ENCODE peak calls at places on chromosome 12, in ten cellular contexts. One of them, this sample, is unnamed.

GRCh38 chr12:96882862-96883261 is 24.2 kb upstream of the NEDD1 start:
- DNase-seq in testis: no peak
- DNase-seq in adrenal gland: no peak
- DNase-seq in vagina: no peak
- DNase-seq in breast epithelium: no peak
- DNase-seq in suprapubic skin: no peak
- DNase-seq in heart left ventricle: no peak
- DNase-seq in sigmoid colon: no peak
- DNase-seq in tibial nerve: no peak
- DNase-seq in A549: no peak
- DNase-seq in this sample: no peak

GRCh38 chr12:77124767-77125166 is 59.4 kb upstream of the E2F7 start:
- DNase-seq in vagina: no peak
- DNase-seq in sigmoid colon: no peak
- DNase-seq in breast epithelium: no peak
- DNase-seq in testis: no peak
- DNase-seq in adrenal gland: no peak
- DNase-seq in heart left ventricle: no peak
- DNase-seq in tibial nerve: no peak
- DNase-seq in suprapubic skin: no peak
- DNase-seq in A549: no peak
- DNase-seq in this sample: no peak

GRCh38 chr12:4857472-4858291 is 52.0 kb upstream of the KCNA1 start:
- DNase-seq in tibial nerve: peak; percentile 52
- DNase-seq in heart left ventricle: no peak
- DNase-seq in testis: peak; percentile 86
- DNase-seq in adrenal gland: peak; percentile 75
- DNase-seq in breast epithelium: peak; percentile 67
- DNase-seq in suprapubic skin: no peak
- DNase-seq in A549: peak; percentile 63
- DNase-seq in vagina: no peak
- DNase-seq in sigmoid colon: peak; percentile 81
- DNase-seq in this sample: peak; percentile 68

GRCh38 chr12:75938189-75938588 is 93.4 kb downstream of the PHLDA1 start:
- DNase-seq in adrenal gland: no peak
- DNase-seq in suprapubic skin: no peak
- DNase-seq in breast epithelium: no peak
- DNase-seq in vagina: no peak
- DNase-seq in sigmoid colon: no peak
- DNase-seq in A549: no peak
- DNase-seq in testis: no peak
- DNase-seq in tibial nerve: no peak
- DNase-seq in heart left ventricle: no peak
- DNase-seq in this sample: no peak

GRCh38 chr12:106195638-106196037 is 52.2 kb downstream of the CKAP4 start:
- DNase-seq in sigmoid colon: peak; percentile 90
- DNase-seq in suprapubic skin: peak; percentile 90
- DNase-seq in heart left ventricle: no peak
- DNase-seq in A549: no peak
- DNase-seq in adrenal gland: peak; percentile 83
- DNase-seq in breast epithelium: peak; percentile 55
- DNase-seq in tibial nerve: peak; percentile 71
- DNase-seq in testis: peak; percentile 77
- DNase-seq in vagina: no peak
- DNase-seq in this sample: peak; percentile 61

GRCh38 chr12:12488296-12488695 is 74.4 kb downstream of the DUSP16 start:
- DNase-seq in heart left ventricle: no peak
- DNase-seq in breast epithelium: no peak
- DNase-seq in sigmoid colon: no peak
- DNase-seq in tibial nerve: no peak
- DNase-seq in suprapubic skin: no peak
- DNase-seq in A549: no peak
- DNase-seq in adrenal gland: no peak
- DNase-seq in testis: no peak
- DNase-seq in vagina: no peak
- DNase-seq in this sample: no peak

GRCh38 chr12:116726749-116727148 is 11.1 kb downstream of the SPRING1 start:
- DNase-seq in adrenal gland: no peak
- DNase-seq in testis: no peak
- DNase-seq in sigmoid colon: no peak
- DNase-seq in vagina: no peak
- DNase-seq in heart left ventricle: no peak
- DNase-seq in breast epithelium: no peak
- DNase-seq in tibial nerve: no peak
- DNase-seq in suprapubic skin: no peak
- DNase-seq in A549: no peak
- DNase-seq in this sample: no peak

GRCh38 chr12:53726946-53727309 is 324 bp downstream of the CALCOCO1 start:
- DNase-seq in sigmoid colon: no peak
- DNase-seq in suprapubic skin: no peak
- DNase-seq in vagina: no peak
- DNase-seq in testis: no peak
- DNase-seq in A549: peak; percentile 38
- DNase-seq in adrenal gland: no peak
- DNase-seq in heart left ventricle: no peak
- DNase-seq in breast epithelium: no peak
- DNase-seq in tibial nerve: no peak
- DNase-seq in this sample: peak; percentile 33

GRCh38 chr12:24537241-24537860 is 411.6 kb downstream of the BCAT1 start:
- DNase-seq in testis: no peak
- DNase-seq in adrenal gland: no peak
- DNase-seq in suprapubic skin: no peak
- DNase-seq in heart left ventricle: no peak
- DNase-seq in sigmoid colon: no peak
- DNase-seq in breast epithelium: no peak
- DNase-seq in vagina: no peak
- DNase-seq in tibial nerve: no peak
- DNase-seq in A549: no peak
- DNase-seq in this sample: no peak

GRCh38 chr12:6553051-6553868 is 2.6 kb downstream of the IFFO1 start:
- DNase-seq in sigmoid colon: peak; percentile 91
- DNase-seq in testis: peak; percentile 84
- DNase-seq in heart left ventricle: peak; percentile 61
- DNase-seq in adrenal gland: peak; percentile 87
- DNase-seq in vagina: no peak
- DNase-seq in suprapubic skin: no peak
- DNase-seq in tibial nerve: peak; percentile 49
- DNase-seq in breast epithelium: no peak
- DNase-seq in A549: no peak
- DNase-seq in this sample: no peak

GRCh38 chr12:61750604-61751003 is 509.6 kb upstream of the USP15 start:
- DNase-seq in sigmoid colon: no peak
- DNase-seq in A549: no peak
- DNase-seq in suprapubic skin: no peak
- DNase-seq in adrenal gland: no peak
- DNase-seq in heart left ventricle: no peak
- DNase-seq in tibial nerve: no peak
- DNase-seq in breast epithelium: no peak
- DNase-seq in testis: no peak
- DNase-seq in vagina: no peak
- DNase-seq in this sample: no peak

GRCh38 chr12:19915392-19916192 is 452.7 kb upstream of the PDE3A start:
- DNase-seq in heart left ventricle: no peak
- DNase-seq in vagina: no peak
- DNase-seq in testis: no peak
- DNase-seq in tibial nerve: no peak
- DNase-seq in adrenal gland: no peak
- DNase-seq in suprapubic skin: no peak
- DNase-seq in A549: no peak
- DNase-seq in breast epithelium: no peak
- DNase-seq in sigmoid colon: no peak
- DNase-seq in this sample: peak; percentile 5

GRCh38 chr12:121501946-121502345 is 78.9 kb downstream of the KDM2B start:
- DNase-seq in vagina: no peak
- DNase-seq in adrenal gland: no peak
- DNase-seq in tibial nerve: no peak
- DNase-seq in breast epithelium: no peak
- DNase-seq in suprapubic skin: no peak
- DNase-seq in sigmoid colon: no peak
- DNase-seq in testis: no peak
- DNase-seq in A549: no peak
- DNase-seq in heart left ventricle: no peak
- DNase-seq in this sample: no peak

GRCh38 chr12:49655595-49656236 is 32.4 kb downstream of the PRPF40B start:
- DNase-seq in breast epithelium: no peak
- DNase-seq in tibial nerve: no peak
- DNase-seq in adrenal gland: no peak
- DNase-seq in heart left ventricle: no peak
- DNase-seq in suprapubic skin: no peak
- DNase-seq in vagina: no peak
- DNase-seq in sigmoid colon: no peak
- DNase-seq in testis: no peak
- DNase-seq in A549: no peak
- DNase-seq in this sample: no peak

GRCh38 chr12:34286934-34287333 is 264.6 kb downstream of the ALG10 start:
- DNase-seq in vagina: no peak
- DNase-seq in suprapubic skin: peak; percentile 41
- DNase-seq in tibial nerve: no peak
- DNase-seq in A549: no peak
- DNase-seq in adrenal gland: no peak
- DNase-seq in heart left ventricle: no peak
- DNase-seq in testis: no peak
- DNase-seq in sigmoid colon: no peak
- DNase-seq in breast epithelium: no peak
- DNase-seq in this sample: no peak

DNA sequence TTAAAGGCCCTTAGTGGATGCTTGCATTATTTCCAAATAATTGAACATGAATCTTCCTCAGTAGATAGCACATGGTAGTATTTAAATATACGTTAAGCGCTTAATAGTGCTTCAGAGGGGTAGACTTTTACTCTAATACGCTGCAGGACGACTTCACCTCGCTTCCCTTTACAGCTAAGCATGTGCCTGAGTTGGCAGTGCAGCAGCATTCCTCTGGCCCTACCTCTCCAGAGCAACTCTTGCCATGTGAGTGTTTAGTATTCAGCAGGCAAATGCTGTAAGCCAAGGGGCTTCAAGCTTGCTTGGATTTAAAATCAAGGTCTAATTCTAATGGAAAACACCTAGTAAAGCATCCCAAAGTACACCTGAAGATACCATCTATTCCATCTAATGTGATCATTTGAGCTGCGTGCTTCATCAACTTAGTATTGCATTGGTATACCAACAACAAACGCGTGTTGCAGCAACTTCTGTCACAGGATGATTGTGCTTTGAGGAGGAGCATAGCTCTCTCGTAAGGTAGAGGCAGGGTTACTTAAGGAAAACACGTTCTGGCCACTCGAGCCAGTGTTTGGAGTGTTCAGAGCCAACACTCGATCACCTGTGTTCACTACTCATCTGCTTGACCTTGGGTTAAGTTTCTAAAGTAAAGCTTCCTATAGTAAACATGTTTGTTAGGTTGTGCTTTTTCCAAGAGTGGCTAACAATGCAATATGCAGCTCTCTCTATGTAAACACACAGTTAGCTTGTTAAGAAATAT is 60.6 kb downstream of the PIWIL1 start:
- DNase-seq in testis: no peak
- DNase-seq in suprapubic skin: no peak
- DNase-seq in A549: no peak
- DNase-seq in vagina: no peak
- DNase-seq in heart left ventricle: no peak
- DNase-seq in sigmoid colon: no peak
- DNase-seq in adrenal gland: no peak
- DNase-seq in breast epithelium: no peak
- DNase-seq in tibial nerve: no peak
- DNase-seq in this sample: no peak
- H3K9me3 ChIP-seq in testis: no peaks in the 10 kb centered on the region
- H3K9me3 ChIP-seq in suprapubic skin: no peaks in the 10 kb centered on the region
- H3K9me3 ChIP-seq in A549: no peaks in the 10 kb centered on the region
- H3K9me3 ChIP-seq in vagina: no peaks in the 10 kb centered on the region
- H3K9me3 ChIP-seq in heart left ventricle: no peaks in the 10 kb centered on the region
- H3K9me3 ChIP-seq in sigmoid colon: no peaks in the 10 kb centered on the region
- H3K9me3 ChIP-seq in adrenal gland: no peaks in the 10 kb centered on the region
- H3K9me3 ChIP-seq in breast epithelium: no peaks in the 10 kb centered on the region
- H3K9me3 ChIP-seq in tibial nerve: no peaks in the 10 kb centered on the region
- H3K9me3 ChIP-seq in this sample: no peaks in the 10 kb centered on the region

GRCh38 chr12:3076730-3077571 is at the start of gene TSPAN9:
- DNase-seq in heart left ventricle: peak; percentile 90
- DNase-seq in breast epithelium: peak; percentile 82
- DNase-seq in A549: peak; percentile 83
- DNase-seq in tibial nerve: peak; percentile 66
- DNase-seq in vagina: no peak
- DNase-seq in sigmoid colon: peak; percentile 93
- DNase-seq in adrenal gland: peak; percentile 85
- DNase-seq in testis: peak; percentile 77
- DNase-seq in suprapubic skin: peak; percentile 87
- DNase-seq in this sample: peak; percentile 91
- TF ChIP-seq POLR2A in heart left ventricle: peak; percentile 79
- TF ChIP-seq POLR2A in breast epithelium: peak; percentile 15
- TF ChIP-seq POLR2A in A549: peak; percentile 89
- TF ChIP-seq POLR2A in tibial nerve: peak; percentile 75
- TF ChIP-seq POLR2A in vagina: no peak
- TF ChIP-seq POLR2A in sigmoid colon: no peak
- TF ChIP-seq POLR2A in adrenal gland: peak; percentile 62
- TF ChIP-seq POLR2A in testis: no peak
- TF ChIP-seq POLR2A in suprapubic skin: no peak
- TF ChIP-seq POLR2A in this sample: peak; percentile 75

DNA sequence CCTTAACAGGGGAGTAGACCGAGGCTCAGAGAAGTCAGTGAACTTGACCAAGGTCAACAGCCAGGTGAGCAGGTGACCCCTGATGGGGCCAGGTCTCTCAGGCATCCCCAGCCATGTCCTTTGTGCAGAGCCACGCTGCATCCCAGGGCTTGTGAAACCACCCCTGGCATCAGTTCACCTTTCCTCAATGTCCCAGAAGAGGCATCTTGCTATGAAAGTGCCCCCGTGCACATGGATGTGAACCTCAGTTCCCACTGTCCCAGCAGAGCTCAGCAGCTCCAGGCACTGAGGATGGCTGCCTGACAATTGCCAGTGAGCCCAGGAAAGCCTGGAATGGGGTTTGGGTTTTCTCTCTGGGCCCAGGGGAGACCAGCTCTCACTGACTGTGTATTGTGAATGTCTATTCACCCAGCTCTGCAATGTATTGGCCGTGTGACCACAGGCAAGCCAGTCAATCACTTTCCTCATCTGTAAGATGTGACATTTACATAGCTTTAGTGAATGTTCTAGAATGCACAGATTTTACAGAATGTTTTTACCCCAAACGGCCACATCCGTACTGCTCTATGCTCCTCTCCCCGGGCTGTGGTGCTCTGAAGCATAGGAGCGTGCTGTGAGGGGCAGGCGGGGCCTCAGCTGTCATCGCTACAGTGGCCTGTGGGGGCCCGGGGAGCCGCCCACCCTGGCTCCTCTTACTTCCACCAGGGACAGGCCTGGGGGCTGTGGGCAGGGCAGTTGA is 4.9 kb downstream of the CACNA2D4 start:
- DNase-seq in testis: peak; percentile 5
- DNase-seq in heart left ventricle: no peak
- DNase-seq in sigmoid colon: no peak
- DNase-seq in breast epithelium: peak; percentile 37
- DNase-seq in vagina: peak; percentile 70
- DNase-seq in suprapubic skin: peak; percentile 66
- DNase-seq in A549: no peak
- DNase-seq in adrenal gland: no peak
- DNase-seq in tibial nerve: no peak
- DNase-seq in this sample: no peak
- TF ChIP-seq CTCF in testis: no peak
- TF ChIP-seq CTCF in heart left ventricle: no peak
- TF ChIP-seq CTCF in sigmoid colon: no peak
- TF ChIP-seq CTCF in breast epithelium: no peak
- TF ChIP-seq CTCF in vagina: no peak
- TF ChIP-seq CTCF in suprapubic skin: no peak
- TF ChIP-seq CTCF in A549: no peak
- TF ChIP-seq CTCF in adrenal gland: no peak
- TF ChIP-seq CTCF in tibial nerve: no peak
- TF ChIP-seq CTCF in this sample: no peak

GRCh38 chr12:31890295-31891285 is 68.6 kb upstream of the RESF1 start:
- DNase-seq in A549: no peak
- DNase-seq in testis: no peak
- DNase-seq in breast epithelium: no peak
- DNase-seq in sigmoid colon: no peak
- DNase-seq in vagina: no peak
- DNase-seq in adrenal gland: no peak
- DNase-seq in suprapubic skin: no peak
- DNase-seq in tibial nerve: no peak
- DNase-seq in heart left ventricle: no peak
- DNase-seq in this sample: no peak
- H3K9me3 ChIP-seq in A549: peaks cover 7% of the 10 kb centered on the region
- H3K9me3 ChIP-seq in testis: no peaks in the 10 kb centered on the region
- H3K9me3 ChIP-seq in breast epithelium: no peaks in the 10 kb centered on the region
- H3K9me3 ChIP-seq in sigmoid colon: peaks cover 11% of the 10 kb centered on the region
- H3K9me3 ChIP-seq in vagina: no peaks in the 10 kb centered on the region
- H3K9me3 ChIP-seq in adrenal gland: no peaks in the 10 kb centered on the region
- H3K9me3 ChIP-seq in suprapubic skin: no peaks in the 10 kb centered on the region
- H3K9me3 ChIP-seq in tibial nerve: no peaks in the 10 kb centered on the region
- H3K9me3 ChIP-seq in heart left ventricle: peaks cover 5% of the 10 kb centered on the region
- H3K9me3 ChIP-seq in this sample: no peaks in the 10 kb centered on the region

This sample was measured in body of pancreas.